ENCODE peak calls at places on chromosomes 6 and 20, in ten cellular contexts. Y, Q, E, T, S, B, J, R, A and O are unnamed samples.

GRCh38 chr20:9966966-9967365 is 67.8 kb upstream of the ANKEF1 start:
- DNase-seq in E (no peak), J (no peak), A (no peak), T (no peak), Q (peak; percentile 26), B (peak; percentile 26), S (no peak), Y (no peak), R (no peak), O (no peak)

GRCh38 chr6:39335780-39336541 is 13.5 kb upstream of the KCNK16 start:
- DNase-seq in T (no peak), Y (no peak), J (no peak), S (peak; percentile 62), R (no peak), Q (no peak), E (no peak), A (no peak), B (no peak), O (no peak)

GRCh38 chr6:11754625-11755289 is 23.8 kb downstream of the ADTRP start:
- DNase-seq in B (peak; percentile 88), E (no peak), J (no peak), S (no peak), R (no peak), T (peak; percentile 65), Q (no peak), A (no peak), Y (no peak), O (no peak)

GRCh38 chr20:40978761-40979160 is 49.9 kb upstream of the TOP1 start:
- DNase-seq in J (no peak), B (no peak), Q (no peak), Y (no peak), S (no peak), E (no peak), T (no peak), A (no peak), R (no peak), O (no peak)

GRCh38 chr20:35539756-35540212 is 2.1 kb upstream of the ERGIC3 start:
- DNase-seq in A (no peak), E (no peak), J (peak; percentile 47), R (peak; percentile 69), Y (peak; percentile 94), B (no peak), S (no peak), T (no peak), Q (peak; percentile 68), O (no peak)

GRCh38 chr6:122405417-122405816 is 6.0 kb downstream of the HSF2 start:
- DNase-seq in E (no peak), R (no peak), A (peak; percentile 6), Y (no peak), J (no peak), Q (no peak), B (peak; percentile 48), S (no peak), T (no peak), O (no peak)

GRCh38 chr6:26157150-26157837 is 70.1 kb downstream of the HFE start:
- DNase-seq in E (peak; percentile 62), A (no peak), T (peak; percentile 86), R (peak; percentile 69), S (peak; percentile 85), Y (peak; percentile 94), B (no peak), Q (peak; percentile 73), J (peak; percentile 82), O (peak; percentile 62)

GRCh38 chr6:111691345-111692225 is 85.9 kb upstream of the TRAF3IP2 start:
- DNase-seq in T (no peak), S (peak; percentile 47), Q (no peak), R (no peak), A (no peak), B (peak; percentile 24), J (peak; percentile 80), E (no peak), Y (peak; percentile 29), O (no peak)

GRCh38 chr6:125363010-125363359 is 61.2 kb upstream of the HDDC2 start:
- DNase-seq in E (no peak), R (peak; percentile 48), T (no peak), Q (no peak), S (no peak), B (peak; percentile 42), A (peak; percentile 60), Y (no peak), J (peak; percentile 19), O (no peak)

GRCh38 chr6:164023535-164023934 is 609.0 kb downstream of the QKI start:
- DNase-seq in A (no peak), Y (no peak), J (no peak), E (no peak), S (no peak), Q (no peak), R (no peak), B (no peak), T (no peak), O (no peak)
- H3K4me3 ChIP-seq in A (no peak overlapping the region), Y (no peak overlapping the region), J (no peak overlapping the region), E (peak overlapping the region; percentile 50), S (no peak overlapping the region), Q (no peak overlapping the region), R (no peak overlapping the region), B (no peak overlapping the region), T (no peak overlapping the region), O (no peak overlapping the region)

DNA sequence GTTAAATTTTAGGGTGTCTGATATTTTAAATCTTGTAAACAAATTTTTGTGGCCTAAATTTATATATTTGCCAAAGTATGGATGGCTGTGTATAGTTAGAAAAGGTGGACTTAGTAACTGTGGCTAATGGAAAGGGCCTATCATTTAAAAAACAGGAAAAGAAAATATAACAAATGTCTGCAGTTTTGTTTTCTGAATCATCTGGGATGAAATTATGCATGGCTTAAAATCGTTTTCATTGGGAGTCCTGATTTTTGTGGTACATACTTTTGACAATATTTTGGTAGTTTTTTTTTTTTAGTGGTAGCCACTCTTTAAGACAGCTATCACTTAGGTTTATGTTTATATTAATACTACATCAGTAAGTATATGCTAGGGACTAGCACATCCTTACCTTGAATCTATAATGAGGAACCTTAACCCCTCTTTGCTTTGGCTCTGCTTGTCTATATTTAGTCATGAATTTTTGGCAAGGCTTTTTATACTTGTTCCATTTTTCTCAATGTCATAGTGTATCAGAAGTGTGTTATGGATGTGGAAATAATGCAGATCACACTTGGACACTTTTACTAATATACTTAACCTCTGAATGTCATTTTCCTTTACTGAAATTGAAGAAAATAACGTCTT is 5.6 kb downstream of the ARID1B start:
- DNase-seq in Y (no peak), S (no peak), B (peak; percentile 30), T (no peak), R (no peak), J (no peak), Q (no peak), E (no peak), A (no peak), O (no peak)
- H3K4me3 ChIP-seq in Y (no peak overlapping the region), S (peak overlapping the region; percentile 100), B (peak overlapping the region; percentile 75), T (peak overlapping the region; percentile 60), R (no peak overlapping the region), J (peak overlapping the region; percentile 79), Q (no peak overlapping the region), E (peak overlapping the region; percentile 76), A (peak overlapping the region; percentile 93), O (no peak overlapping the region)

GRCh38 chr6:13605634-13606033 is 9.5 kb upstream of the NOL7 start:
- DNase-seq in J (no peak), E (no peak), R (no peak), Y (no peak), Q (no peak), A (no peak), T (no peak), S (no peak), B (no peak), O (no peak)
- H3K4me3 ChIP-seq in J (no peak overlapping the region), E (no peak overlapping the region), R (no peak overlapping the region), Y (no peak overlapping the region), Q (no peak overlapping the region), A (no peak overlapping the region), T (no peak overlapping the region), S (no peak overlapping the region), B (no peak overlapping the region), O (no peak overlapping the region)

DNA sequence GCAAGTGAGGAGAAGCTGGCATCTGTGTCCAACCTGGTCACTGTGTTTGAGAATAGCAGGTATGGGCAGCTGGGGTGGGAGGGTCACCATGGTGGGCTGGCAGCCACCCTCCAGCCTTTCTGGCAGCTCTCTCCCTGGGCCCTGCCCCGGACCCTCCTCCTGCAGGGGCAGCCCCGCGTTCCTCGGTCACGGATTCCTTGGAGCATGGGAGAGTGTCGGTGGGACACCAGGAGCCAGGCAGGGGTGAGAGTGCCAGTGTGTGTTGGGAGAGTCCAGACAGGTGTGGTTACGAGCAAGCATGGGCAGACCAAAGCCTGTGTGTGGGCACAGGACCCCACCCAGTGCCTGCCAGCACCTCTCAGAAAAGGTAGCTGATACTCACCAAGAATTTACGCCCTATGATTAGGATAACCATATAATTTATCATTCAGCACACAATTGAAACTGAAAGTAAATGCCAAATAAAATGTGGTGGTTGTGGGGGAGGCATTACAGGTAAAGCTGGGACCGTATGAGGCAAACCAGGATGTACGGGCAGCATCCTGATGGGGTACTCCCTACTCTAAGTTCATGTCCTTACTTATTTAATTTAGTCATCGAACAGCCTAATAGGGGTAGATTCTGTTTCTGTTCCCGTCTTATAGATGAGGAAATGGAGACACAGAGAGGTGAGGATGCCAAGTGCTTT is 516 bp downstream of the FGD2 start:
- DNase-seq in E (no peak), Y (no peak), T (no peak), J (no peak), A (no peak), Q (no peak), S (no peak), B (no peak), R (no peak), O (no peak)
- H3K4me3 ChIP-seq in E (peak overlapping the region; percentile 26), Y (no peak overlapping the region), T (peak overlapping the region; percentile 56), J (no peak overlapping the region), A (no peak overlapping the region), Q (no peak overlapping the region), S (peak overlapping the region; percentile 6), B (no peak overlapping the region), R (no peak overlapping the region), O (peak overlapping the region; percentile 10)

DNA sequence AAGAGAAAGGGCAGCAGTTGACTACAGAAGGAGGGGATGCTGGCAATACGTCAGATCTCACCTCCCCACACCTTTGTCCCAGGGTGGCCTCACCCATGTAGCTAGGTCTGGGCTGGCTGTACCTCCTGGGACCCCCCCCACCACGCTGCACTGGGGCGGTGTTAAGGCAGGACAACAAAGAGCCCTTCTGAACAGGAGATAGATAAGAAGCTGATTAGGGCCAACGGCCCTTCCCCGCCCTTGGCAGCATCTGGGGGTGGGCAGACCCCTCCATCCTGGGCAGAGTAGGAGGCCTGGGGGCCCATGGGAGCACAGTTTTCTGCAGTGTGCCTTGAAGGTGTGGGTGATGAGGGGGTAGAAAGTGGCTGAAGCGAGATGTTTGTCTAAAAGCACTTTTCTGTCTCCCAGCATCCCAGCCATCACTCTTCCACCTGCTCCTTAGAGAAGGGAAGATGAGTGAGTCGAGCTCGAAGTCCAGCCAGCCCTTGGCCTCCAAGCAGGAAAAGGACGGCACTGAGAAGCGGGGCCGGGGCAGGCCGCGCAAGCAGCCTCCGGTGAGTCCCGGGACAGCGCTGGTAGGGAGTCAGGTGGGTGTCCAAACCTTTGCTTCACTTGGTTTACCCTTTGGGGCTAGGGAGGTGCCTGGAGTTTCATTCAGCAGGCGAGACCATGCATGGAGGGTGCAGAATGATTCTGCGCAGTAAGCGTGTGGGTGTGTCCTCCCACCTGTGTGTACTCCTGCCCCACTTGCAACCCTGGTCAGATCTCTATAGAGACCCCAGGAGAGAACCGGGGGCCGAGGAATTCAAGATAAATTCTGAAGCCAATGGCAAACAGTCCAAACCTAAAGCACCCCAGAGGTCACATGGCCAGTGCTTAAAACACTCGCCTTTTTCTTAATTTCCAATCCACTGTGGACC is 3.9 kb downstream of the HMGA1 start:
- DNase-seq in A (no peak), Y (peak; percentile 29), J (no peak), B (no peak), T (peak; percentile 70), R (no peak), S (no peak), E (no peak), Q (peak; percentile 41), O (no peak)
- H3K4me3 ChIP-seq in A (peak overlapping the region; percentile 74), Y (no peak overlapping the region), J (no peak overlapping the region), B (peak overlapping the region; percentile 79), T (no peak overlapping the region), R (no peak overlapping the region), S (no peak overlapping the region), E (no peak overlapping the region), Q (no peak overlapping the region), O (no peak overlapping the region)